ENCODE peak calls at places on chromosomes 16 and 17, in ten cellular contexts. C is A549, R is stomach, G is sigmoid colon, I is upper lobe of left lung, X is HepG2, W is ovary, F is tibial nerve, Q is transverse colon, D is K562. V is an unnamed sample. For H3K9me3 and H3K4me1, the result is how much of the 10 kb centered on the place peaks cover.

GRCh38 chr17:50638851-50639767 is 4.4 kb downstream of the ABCC3 start:
- DNase-seq in C (peak), R (peak), G (peak), I (peak), X (peak), W (peak), F (peak), Q (peak), D (no peak), V (no peak)

GRCh38 chr16:49023095-49023494 is 258.5 kb downstream of the CBLN1 start:
- DNase-seq in C (no peak), R (no peak), G (no peak), I (no peak), X (no peak), W (peak), F (no peak), Q (no peak), D (no peak), V (no peak)

GRCh38 chr17:56665864-56666263 is 72.4 kb downstream of the NOG start:
- DNase-seq in C (no peak), R (no peak), G (no peak), I (no peak), X (no peak), W (no peak), F (no peak), Q (no peak), D (no peak), V (no peak)

GRCh38 chr17:15441315-15441714 is 26.1 kb downstream of the CDRT4 start:
- DNase-seq in C (no peak), R (no peak), G (peak), I (no peak), X (no peak), W (no peak), F (no peak), Q (no peak), D (peak), V (no peak)

GRCh38 chr16:58563775-58564174 is 48.5 kb downstream of the SETD6 start:
- DNase-seq in C (no peak), R (no peak), G (no peak), I (no peak), X (no peak), W (no peak), F (no peak), Q (no peak), D (no peak), V (no peak)

GRCh38 chr17:73131993-73132595 is 32.7 kb upstream of the SSTR2 start:
- DNase-seq in C (no peak), R (no peak), G (no peak), I (no peak), X (no peak), W (no peak), F (no peak), Q (no peak), D (no peak), V (no peak)

GRCh38 chr17:2222901-2223616 is 80.5 kb downstream of the SMG6 start:
- DNase-seq in C (no peak), R (peak), G (peak), I (peak), X (no peak), W (peak), F (peak), Q (peak), D (no peak), V (no peak)

GRCh38 chr17:82957961-82958491 is 118.2 kb upstream of the ZNF750 start:
- DNase-seq in C (no peak), R (peak), G (peak), I (no peak), X (no peak), W (no peak), F (no peak), Q (no peak), D (no peak), V (no peak)

GRCh38 chr17:73872816-73873215 is 228.6 kb upstream of the SDK2 start:
- DNase-seq in C (no peak), R (no peak), G (no peak), I (no peak), X (no peak), W (no peak), F (no peak), Q (no peak), D (no peak), V (no peak)

GRCh38 chr17:38455288-38455915 is 27.1 kb downstream of the ARHGAP23 start:
- DNase-seq in C (peak), R (no peak), G (no peak), I (no peak), X (no peak), W (no peak), F (no peak), Q (no peak), D (no peak), V (no peak)

GRCh38 chr16:69535123-69536050 is 30.4 kb upstream of the NFAT5 start:
- DNase-seq in C (no peak), R (no peak), G (no peak), I (no peak), X (no peak), W (no peak), F (no peak), Q (no peak), D (no peak), V (no peak)

GRCh38 chr17:16027708-16028584 is 28.3 kb downstream of the TTC19 start:
- DNase-seq in C (peak), R (no peak), G (no peak), I (peak), X (peak), W (no peak), F (no peak), Q (no peak), D (peak), V (no peak)

GRCh38 chr16:84228321-84228838 is 11.4 kb downstream of the KCNG4 start:
- DNase-seq in C (peak), R (no peak), G (peak), I (peak), X (peak), W (peak), F (peak), Q (peak), D (peak), V (peak)

GRCh38 chr16:71320021-71320420 is 30.8 kb upstream of the CMTR2 start:
- DNase-seq in C (no peak), R (no peak), G (no peak), I (no peak), X (no peak), W (no peak), F (no peak), Q (no peak), D (no peak), V (no peak)

GRCh38 chr17:47663997-47664941 is 14.6 kb downstream of the KPNB1 start:
- DNase-seq in C (peak), R (peak), G (peak), I (peak), X (peak), W (no peak), F (peak), Q (peak), D (peak), V (no peak)

GRCh38 chr16:3070608-3071111 is 5.2 kb downstream of the IL32 start:
- DNase-seq in C (no peak), R (no peak), G (no peak), I (no peak), X (no peak), W (no peak), F (no peak), Q (no peak), D (no peak), V (no peak)

GRCh38 chr17:16243811-16244567 is 27.0 kb downstream of the PIGL start:
- DNase-seq in C (no peak), R (no peak), G (no peak), I (no peak), X (peak), W (no peak), F (no peak), Q (peak), D (peak), V (no peak)

GRCh38 chr16:15835136-15835878 is 21.5 kb downstream of the MYH11 start:
- DNase-seq in C (no peak), R (no peak), G (no peak), I (no peak), X (no peak), W (no peak), F (no peak), Q (no peak), D (no peak), V (no peak)

GRCh38 chr17:7652659-7653343 is 2.1 kb downstream of the ATP1B2 start:
- DNase-seq in C (no peak), R (no peak), G (no peak), I (no peak), X (no peak), W (peak), F (no peak), Q (no peak), D (no peak), V (no peak)

GRCh38 chr17:48198950-48199541 is 91.5 kb downstream of the SNX11 start:
- DNase-seq in C (no peak), R (no peak), G (no peak), I (no peak), X (no peak), W (no peak), F (no peak), Q (peak), D (no peak), V (no peak)

GRCh38 chr16:75931043-75931442 is 204.8 kb upstream of the CPHXL start:
- DNase-seq in C (no peak), R (no peak), G (no peak), I (no peak), X (no peak), W (no peak), F (no peak), Q (no peak), D (no peak), V (no peak)

GRCh38 chr16:71453051-71453450 is 9.0 kb downstream of the ZNF23 start:
- DNase-seq in C (no peak), R (no peak), G (no peak), I (no peak), X (no peak), W (no peak), F (no peak), Q (no peak), D (no peak), V (no peak)

GRCh38 chr16:85178596-85178995 is 66.3 kb upstream of the CIBAR2 start:
- DNase-seq in C (no peak), R (no peak), G (no peak), I (no peak), X (no peak), W (no peak), F (no peak), Q (no peak), D (no peak), V (no peak)

GRCh38 chr16:47574091-47575054 is 113.2 kb downstream of the PHKB start:
- DNase-seq in C (no peak), R (no peak), G (no peak), I (no peak), X (no peak), W (no peak), F (no peak), Q (no peak), D (no peak), V (no peak)

GRCh38 chr17:28492352-28493310 is 13.5 kb upstream of the FOXN1 start:
- DNase-seq in C (no peak), R (no peak), G (no peak), I (no peak), X (no peak), W (no peak), F (no peak), Q (no peak), D (no peak), V (no peak)

GRCh38 chr17:71792966-71793365 is 327.9 kb upstream of the SOX9 start:
- DNase-seq in C (no peak), R (no peak), G (no peak), I (no peak), X (no peak), W (no peak), F (no peak), Q (no peak), D (no peak), V (no peak)

GRCh38 chr17:27573971-27574525 is 56.9 kb upstream of the LGALS9 start:
- DNase-seq in C (no peak), R (no peak), G (no peak), I (no peak), X (no peak), W (no peak), F (no peak), Q (no peak), D (peak), V (no peak)

GRCh38 chr17:43027091-43028032 is 2.3 kb downstream of the RND2 start:
- DNase-seq in C (no peak), R (no peak), G (no peak), I (no peak), X (no peak), W (no peak), F (no peak), Q (no peak), D (no peak), V (no peak)

GRCh38 chr17:68606451-68607307 is 5.5 kb upstream of the FAM20A start:
- DNase-seq in C (no peak), R (no peak), G (no peak), I (no peak), X (peak), W (no peak), F (no peak), Q (no peak), D (no peak), V (no peak)

GRCh38 chr17:22694362-22695227 is 1002.3 kb downstream of the KCNJ18 start:
- DNase-seq in C (no peak), R (no peak), G (no peak), I (no peak), X (no peak), W (no peak), F (no peak), Q (no peak), D (peak), V (peak)
- H3K9me3 ChIP-seq in C (under half), R (under half), G (under half), I (under half), X (under half), W (under half), F (under half), Q (under half), D (under half), V (under half)

GRCh38 chr17:11719852-11720251 is 121.6 kb downstream of the DNAH9 start:
- DNase-seq in C (no peak), R (no peak), G (no peak), I (no peak), X (no peak), W (no peak), F (no peak), Q (no peak), D (no peak), V (peak)
- H3K4me1 ChIP-seq in C (under half), R (under half), G (under half), I (under half), X (under half), W (under half), F (under half), Q (under half), D (under half), V (under half)

DNA sequence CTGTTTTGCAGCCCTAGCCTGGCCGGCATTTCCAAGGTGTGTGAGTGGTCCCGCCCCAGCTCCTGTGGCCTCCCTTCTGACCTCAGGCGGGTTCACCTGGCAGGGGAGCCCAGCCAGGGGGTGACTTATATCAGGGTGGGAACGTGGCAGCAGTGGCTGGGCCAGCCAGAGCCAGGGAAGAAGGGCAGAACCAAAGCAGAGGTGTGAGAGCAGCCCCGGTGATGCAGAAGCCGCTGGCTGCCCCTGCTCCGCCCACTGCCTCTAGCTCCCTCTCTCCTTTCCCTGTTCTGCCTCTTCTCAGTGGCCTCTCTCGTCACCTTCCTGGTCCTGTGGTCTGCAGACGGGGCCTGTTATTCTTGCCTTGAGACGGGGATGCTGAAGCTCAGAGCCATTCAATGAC is 12.1 kb downstream of the MGAT5B start:
- DNase-seq in C (no peak), R (no peak), G (no peak), I (no peak), X (no peak), W (no peak), F (no peak), Q (no peak), D (no peak), V (no peak)
- TF ChIP-seq EP300 in C (no peak), R (no peak), G (no peak), I (no peak), X (no peak), W (no peak), F (no peak), Q (no peak), D (no peak), V (no peak)

GRCh38 chr16:55892821-55893220 is 17.6 kb upstream of the CES5A start:
- DNase-seq in C (no peak), R (no peak), G (no peak), I (no peak), X (no peak), W (no peak), F (no peak), Q (no peak), D (no peak), V (no peak)
- H3K9me3 ChIP-seq in C (under half), R (under half), G (under half), I (under half), X (under half), W (under half), F (under half), Q (under half), D (under half), V (under half)

GRCh38 chr17:17926840-17927449 is 45.3 kb downstream of the TOM1L2 start:
- DNase-seq in C (no peak), R (no peak), G (no peak), I (no peak), X (peak), W (no peak), F (no peak), Q (no peak), D (no peak), V (no peak)

GRCh38 chr17:17924857-17925250 is 47.3 kb downstream of the TOM1L2 start:
- DNase-seq in C (no peak), R (no peak), G (no peak), I (no peak), X (no peak), W (no peak), F (no peak), Q (no peak), D (no peak), V (no peak)

GRCh38 chr17:17922198-17922901 is 49.9 kb downstream of the TOM1L2 start:
- DNase-seq in C (no peak), R (no peak), G (no peak), I (no peak), X (no peak), W (no peak), F (no peak), Q (no peak), D (peak), V (no peak)

GRCh38 chr17:17926036-17926435 is 46.2 kb downstream of the TOM1L2 start:
- DNase-seq in C (no peak), R (no peak), G (no peak), I (no peak), X (no peak), W (no peak), F (no peak), Q (no peak), D (no peak), V (no peak)

GRCh38 chr17:17924131-17924856 is 47.9 kb downstream of the TOM1L2 start:
- DNase-seq in C (no peak), R (no peak), G (no peak), I (no peak), X (no peak), W (no peak), F (no peak), Q (no peak), D (no peak), V (no peak)
- H3K4me1 ChIP-seq in C (half or more), R (under half), G (half or more), I (under half), X (half or more), W (under half), F (under half), Q (under half), D (under half), V (half or more)

GRCh38 chr17:64459284-64459747 is 10.4 kb downstream of the MILR1 start:
- DNase-seq in C (no peak), R (peak), G (no peak), I (no peak), X (no peak), W (no peak), F (no peak), Q (peak), D (no peak), V (no peak)
- TF ChIP-seq EP300 in C (no peak), R (no peak), G (no peak), I (no peak), X (no peak), W (no peak), F (no peak), Q (no peak), D (no peak), V (no peak)

DNA sequence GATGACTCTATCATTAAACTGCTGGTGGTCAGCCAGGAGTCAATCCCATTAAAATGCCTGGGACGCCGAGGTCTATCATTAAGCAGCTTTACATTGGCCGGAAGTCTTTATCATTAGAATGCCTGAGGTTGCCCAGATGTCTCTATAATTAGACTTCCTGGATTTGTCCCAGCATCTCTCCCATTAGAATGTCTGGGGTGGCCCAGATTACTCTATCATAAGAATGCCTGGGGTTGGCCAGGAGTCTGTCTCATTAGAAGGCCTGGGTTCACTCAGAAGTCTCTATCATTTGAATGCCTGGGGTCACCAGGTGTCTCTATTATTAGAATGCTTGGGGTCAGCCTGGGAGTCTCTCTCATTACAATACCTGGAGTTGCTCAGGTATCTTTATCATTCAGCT is 2227.2 kb downstream of the TP53TG3F start:
- DNase-seq in C (no peak), R (no peak), G (no peak), I (no peak), X (no peak), W (no peak), F (no peak), Q (no peak), D (no peak), V (no peak)
- H3K9me3 ChIP-seq in C (under half), R (half or more), G (under half), I (under half), X (half or more), W (under half), F (under half), Q (under half), D (under half), V (under half)

GRCh38 chr17:81414751-81415516 is 19.7 kb downstream of the BAHCC1 start:
- DNase-seq in C (no peak), R (no peak), G (no peak), I (no peak), X (no peak), W (no peak), F (no peak), Q (no peak), D (no peak), V (no peak)

GRCh38 chr17:81413497-81414135 is 18.4 kb downstream of the BAHCC1 start:
- DNase-seq in C (no peak), R (no peak), G (no peak), I (no peak), X (no peak), W (no peak), F (no peak), Q (no peak), D (no peak), V (no peak)

GRCh38 chr17:81417049-81417878 is 22.0 kb downstream of the BAHCC1 start:
- DNase-seq in C (no peak), R (no peak), G (no peak), I (no peak), X (no peak), W (no peak), F (no peak), Q (no peak), D (no peak), V (no peak)

GRCh38 chr17:81416612-81417011 is 21.4 kb downstream of the BAHCC1 start:
- DNase-seq in C (no peak), R (no peak), G (no peak), I (no peak), X (no peak), W (no peak), F (no peak), Q (no peak), D (no peak), V (no peak)

GRCh38 chr17:81415681-81416080 is 20.4 kb downstream of the BAHCC1 start:
- DNase-seq in C (no peak), R (no peak), G (no peak), I (no peak), X (no peak), W (no peak), F (no peak), Q (no peak), D (no peak), V (no peak)
- H3K4me1 ChIP-seq in C (under half), R (under half), G (under half), I (under half), X (under half), W (under half), F (under half), Q (under half), D (half or more), V (half or more)

V was measured in esophagus muscularis mucosa.